ENCODE peak calls at places on chromosomes 16 and 17, in nine cellular contexts. R is psoas muscle; D is cardiac fibroblast; W is stimulated activated CD4-positive, alpha-beta T cell treated with anti-CD3 and anti-CD28 coated beads, Interleukin-4, amount 100 ng/mL, for 4 hours; A is neural crest cell; N is GM04503; B is nephron progenitor cell; C is retina; X is SJSA1. G is an unnamed sample.

GRCh38 chr16:88891083-88891482 is 24.6 kb upstream of the PABPN1L start:
- DNase-seq in X (no peak), C (no peak), R (no peak), B (no peak), A (no peak), D (no peak), N (no peak), W (no peak), G (no peak)

GRCh38 chr17:7559307-7560171 is 989 bp downstream of the TNFSF13 start:
- DNase-seq in X (no peak), A (no peak), R (no peak), C (no peak), B (no peak), W (no peak), D (no peak), N (no peak), G (peak)

GRCh38 chr16:57801856-57802634 is at the start of gene KIFC3:
- DNase-seq in R (peak), W (peak), B (peak), C (peak), X (peak), A (peak), N (no peak), D (peak), G (peak)

GRCh38 chr17:50514936-50515702 is 6.9 kb downstream of the MYCBPAP start:
- DNase-seq in N (no peak), D (peak), C (no peak), W (no peak), R (no peak), A (no peak), B (no peak), X (no peak), G (no peak)

GRCh38 chr16:54034684-54035083 is 251.9 kb downstream of the IRX3 start:
- DNase-seq in R (no peak), X (no peak), B (no peak), D (peak), W (no peak), N (no peak), C (no peak), A (no peak), G (no peak)

GRCh38 chr16:27226476-27226875 is 23.1 kb downstream of the KDM8 start:
- DNase-seq in N (no peak), D (no peak), W (no peak), C (no peak), R (no peak), X (no peak), A (no peak), B (no peak), G (no peak)

GRCh38 chr17:9003355-9004131 is 17.8 kb upstream of the NTN1 start:
- DNase-seq in B (peak), X (no peak), A (peak), N (no peak), C (peak), R (no peak), D (no peak), W (no peak), G (no peak)

GRCh38 chr16:66489385-66489784 is 60.5 kb downstream of the TK2 start:
- DNase-seq in C (no peak), B (no peak), W (no peak), A (no peak), R (no peak), D (no peak), N (no peak), X (peak), G (no peak)

GRCh38 chr17:41360291-41360995 is 9.2 kb downstream of the KRT33B start:
- DNase-seq in D (peak), N (no peak), A (no peak), B (no peak), W (no peak), C (no peak), R (no peak), X (peak), G (no peak)

GRCh38 chr17:82217530-82218204 is 5.0 kb upstream of the CCDC57 start:
- DNase-seq in X (peak), R (peak), B (no peak), A (no peak), D (peak), N (peak), W (no peak), C (no peak), G (no peak)

GRCh38 chr17:48545539-48545938 is 630 bp upstream of the HOXB2 start:
- DNase-seq in A (no peak), N (no peak), W (no peak), X (no peak), R (no peak), C (no peak), D (no peak), B (no peak), G (no peak)

GRCh38 chr17:68182940-68183551 is 64.8 kb upstream of the AMZ2 start:
- DNase-seq in A (no peak), X (no peak), W (peak), N (no peak), B (no peak), D (no peak), C (no peak), R (no peak), G (peak)

GRCh38 chr17:65022751-65023421 is 33.7 kb downstream of the GNA13 start:
- DNase-seq in W (peak), R (no peak), X (no peak), D (peak), A (no peak), N (peak), B (no peak), C (no peak), G (no peak)

GRCh38 chr16:79602615-79603014 is 2.1 kb upstream of the MAF start:
- DNase-seq in R (no peak), N (no peak), B (no peak), C (no peak), X (no peak), W (no peak), D (no peak), A (no peak), G (no peak)

GRCh38 chr17:80286638-80286960 is 25.9 kb downstream of the RNF213 start:
- DNase-seq in C (no peak), D (no peak), N (no peak), B (no peak), A (no peak), X (no peak), R (no peak), W (no peak), G (peak)

GRCh38 chr17:79619196-79619595 is 8.3 kb upstream of the RBFOX3 start:
- DNase-seq in B (no peak), X (peak), W (no peak), C (no peak), N (no peak), D (no peak), A (no peak), R (no peak), G (peak)

GRCh38 chr17:81926451-81927144 is 937 bp downstream of the MAFG start:
- DNase-seq in R (peak), N (peak), X (peak), B (peak), C (peak), A (peak), D (peak), W (peak), G (peak)

GRCh38 chr17:82709024-82709675 is 7.4 kb upstream of the FN3KRP start:
- DNase-seq in B (no peak), R (no peak), A (no peak), W (no peak), X (no peak), D (no peak), C (no peak), N (no peak), G (no peak)

GRCh38 chr17:83106913-83107655 is 27.7 kb downstream of the METRNL start:
- DNase-seq in D (peak), N (no peak), C (no peak), B (no peak), A (no peak), X (no peak), W (no peak), R (peak), G (no peak)

GRCh38 chr17:246226-246625 is 64.8 kb upstream of the DOC2B start:
- DNase-seq in D (no peak), N (no peak), R (no peak), A (no peak), B (no peak), X (no peak), C (no peak), W (no peak), G (peak)

GRCh38 chr16:22924492-22924891 is 110.5 kb downstream of the HS3ST2 start:
- DNase-seq in C (no peak), R (no peak), D (no peak), A (no peak), N (no peak), B (no peak), W (no peak), X (no peak), G (no peak)

GRCh38 chr17:29607557-29608195 is 14.7 kb downstream of the ANKRD13B start:
- DNase-seq in X (no peak), C (no peak), B (no peak), R (no peak), A (no peak), W (no peak), D (no peak), N (no peak), G (no peak)

GRCh38 chr17:29563816-29564215 is 3.0 kb downstream of the ABHD15 start:
- DNase-seq in A (no peak), C (no peak), W (no peak), R (no peak), X (no peak), N (no peak), D (no peak), B (no peak), G (no peak)

GRCh38 chr17:1511756-1512321 is 4.6 kb downstream of the INPP5K start:
- DNase-seq in A (no peak), R (no peak), C (no peak), B (no peak), X (no peak), N (no peak), W (no peak), D (peak), G (peak)

GRCh38 chr17:80101946-80102706 is 745 bp downstream of the GAA start:
- DNase-seq in R (no peak), D (peak), N (no peak), B (peak), C (peak), W (no peak), X (no peak), A (no peak), G (no peak)

GRCh38 chr17:44601574-44602372 is 44.5 kb downstream of the FZD2 start:
- DNase-seq in A (no peak), B (peak), W (no peak), X (no peak), R (no peak), C (no peak), D (no peak), N (no peak), G (no peak)

GRCh38 chr16:84806256-84806889 is 13.4 kb upstream of the CRISPLD2 start:
- DNase-seq in D (peak), A (no peak), N (peak), X (peak), B (no peak), W (no peak), C (no peak), R (no peak), G (peak)

GRCh38 chr16:2815299-2815771 is 1.7 kb upstream of the PRSS21 start:
- DNase-seq in A (no peak), B (no peak), R (no peak), C (no peak), W (no peak), X (peak), D (no peak), N (no peak), G (no peak)

GRCh38 chr17:18362509-18363020 is 785 bp downstream of the SHMT1 start:
- DNase-seq in R (peak), D (peak), B (peak), C (no peak), N (no peak), X (no peak), W (no peak), A (peak), G (peak)

GRCh38 chr16:894841-895240 is 75.9 kb downstream of the LMF1 start:
- DNase-seq in N (no peak), A (no peak), W (no peak), D (no peak), C (no peak), B (no peak), X (no peak), R (peak), G (no peak)